ENCODE peak calls at places on chromosomes 3 and 15, in eight cellular contexts. W is stomach, P is A549, L is heart left ventricle, H is right atrium auricular region, D is lung, N is DND-41, Q is thoracic aorta. C is an unnamed sample.
A peak's percentile ranks its signal among the peaks of the same experiment; 100 is the strongest.

GRCh38 chr3:110027446-110027845 is 690.1 kb upstream of the DPPA4 start:
- DNase-seq in W (no peak), P (no peak), L (no peak), H (no peak), D (no peak), N (no peak), Q (no peak), C (no peak)

GRCh38 chr3:150370982-150371381 is 37.1 kb upstream of the TSC22D2 start:
- DNase-seq in W (no peak), P (no peak), L (no peak), H (no peak), D (no peak), N (no peak), Q (no peak), C (no peak)

GRCh38 chr3:42247576-42248027 is 18.4 kb downstream of the CCK start:
- DNase-seq in W (peak; percentile 64), P (peak; percentile 25), L (no peak), H (no peak), D (peak; percentile 59), N (peak; percentile 60), Q (no peak), C (no peak)

GRCh38 chr3:194575484-194576210 is 57.6 kb downstream of the TMEM44 start:
- DNase-seq in W (no peak), P (peak; percentile 35), L (peak; percentile 46), H (peak; percentile 86), D (no peak), N (no peak), Q (no peak), C (peak; percentile 81)

GRCh38 chr3:172604895-172605646 is 81.8 kb upstream of the TNFSF10 start:
- DNase-seq in W (no peak), P (no peak), L (no peak), H (no peak), D (no peak), N (no peak), Q (no peak), C (no peak)

GRCh38 chr3:136141891-136142290 is 54.2 kb downstream of the MSL2 start:
- DNase-seq in W (no peak), P (no peak), L (no peak), H (no peak), D (no peak), N (no peak), Q (no peak), C (no peak)

GRCh38 chr3:14322001-14322400 is 80.4 kb upstream of the SLC6A6 start:
- DNase-seq in W (no peak), P (no peak), L (no peak), H (no peak), D (no peak), N (no peak), Q (no peak), C (no peak)

GRCh38 chr3:190073264-190073663 is 47.4 kb downstream of the P3H2 start:
- DNase-seq in W (no peak), P (no peak), L (no peak), H (no peak), D (no peak), N (no peak), Q (no peak), C (no peak)

GRCh38 chr15:69075467-69075866 is 61.0 kb downstream of the NOX5 start:
- DNase-seq in W (no peak), P (no peak), L (no peak), H (no peak), D (no peak), N (no peak), Q (no peak), C (no peak)

GRCh38 chr3:129936757-129937156 is 37.8 kb upstream of the TRH start:
- DNase-seq in W (peak; percentile 41), P (no peak), L (no peak), H (peak; percentile 61), D (peak; percentile 55), N (peak; percentile 48), Q (no peak), C (no peak)

GRCh38 chr3:40386213-40386612 is 771 bp upstream of the ENTPD3 start:
- DNase-seq in W (no peak), P (no peak), L (no peak), H (no peak), D (no peak), N (no peak), Q (no peak), C (no peak)

GRCh38 chr3:147945968-147946519 is 536.9 kb downstream of the ZIC1 start:
- DNase-seq in W (no peak), P (peak; percentile 47), L (peak; percentile 54), H (peak; percentile 64), D (no peak), N (peak; percentile 24), Q (no peak), C (peak; percentile 48)

GRCh38 chr3:195768831-195769303 is 42.9 kb downstream of the MUC4 start:
- DNase-seq in W (no peak), P (no peak), L (no peak), H (no peak), D (no peak), N (no peak), Q (no peak), C (no peak)

GRCh38 chr15:97692317-97693015 is 268.0 kb upstream of the ARRDC4 start:
- DNase-seq in W (no peak), P (no peak), L (peak; percentile 42), H (no peak), D (no peak), N (no peak), Q (no peak), C (peak; percentile 13)

GRCh38 chr15:82571722-82572222 is 31.5 kb upstream of the RPS17 start:
- DNase-seq in W (peak; percentile 43), P (no peak), L (peak; percentile 73), H (peak; percentile 75), D (peak; percentile 73), N (no peak), Q (peak; percentile 11), C (peak; percentile 71)

GRCh38 chr3:11547498-11547897 is 96.2 kb downstream of the VGLL4 start:
- DNase-seq in W (no peak), P (no peak), L (no peak), H (no peak), D (no peak), N (no peak), Q (no peak), C (no peak)

GRCh38 chr3:11548721-11549131 is 95.0 kb downstream of the VGLL4 start:
- DNase-seq in W (peak; percentile 36), P (no peak), L (peak; percentile 52), H (no peak), D (no peak), N (no peak), Q (no peak), C (no peak)

GRCh38 chr3:11546657-11547302 is 96.9 kb downstream of the VGLL4 start:
- DNase-seq in W (no peak), P (no peak), L (no peak), H (no peak), D (no peak), N (no peak), Q (no peak), C (no peak)

GRCh38 chr3:11551019-11551418 is 92.7 kb downstream of the VGLL4 start:
- DNase-seq in W (no peak), P (no peak), L (no peak), H (no peak), D (no peak), N (no peak), Q (no peak), C (peak; percentile 82)

GRCh38 chr3:11549580-11550140 is 94.1 kb downstream of the VGLL4 start:
- DNase-seq in W (no peak), P (no peak), L (no peak), H (no peak), D (no peak), N (no peak), Q (no peak), C (no peak)
- H3K27ac ChIP-seq in W (no peak overlapping the region), P (no peak overlapping the region), L (no peak overlapping the region), H (no peak overlapping the region), D (no peak overlapping the region), N (no peak overlapping the region), Q (no peak overlapping the region), C (peak overlapping the region; percentile 37)

DNA sequence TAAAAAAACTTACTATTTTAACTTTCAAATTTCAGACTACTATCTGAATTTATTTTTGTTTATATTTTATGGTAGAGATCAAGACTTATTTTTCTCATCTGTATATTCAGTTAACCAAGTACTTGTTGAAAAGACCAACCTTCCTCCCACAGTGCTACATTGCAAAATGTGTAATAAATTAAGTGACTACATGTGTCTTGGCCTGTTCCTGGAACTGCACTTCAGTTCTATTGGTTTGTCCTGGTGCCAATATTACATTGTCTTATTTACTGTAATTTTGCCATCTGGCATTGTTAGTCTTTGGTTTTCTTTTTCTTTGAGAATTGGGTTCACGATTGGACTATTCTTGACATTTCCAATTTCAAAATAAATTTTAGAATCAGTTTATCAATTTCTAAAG is 138.4 kb upstream of the KCNMB2 start:
- DNase-seq in W (no peak), P (no peak), L (no peak), H (no peak), D (no peak), N (no peak), Q (no peak), C (no peak)
- H3K9me3 ChIP-seq in W (peaks cover 5% of the 10 kb centered on the region), P (no peaks in the 10 kb centered on the region), L (no peaks in the 10 kb centered on the region), H (peaks cover 6% of the 10 kb centered on the region), D (no peaks in the 10 kb centered on the region), N (no peaks in the 10 kb centered on the region), Q (peaks cover 2% of the 10 kb centered on the region), C (no peaks in the 10 kb centered on the region)

GRCh38 chr3:112377418-112378071 is 44.6 kb downstream of the CD200 start:
- DNase-seq in W (no peak), P (no peak), L (no peak), H (no peak), D (no peak), N (no peak), Q (no peak), C (peak; percentile 44)

GRCh38 chr3:112378989-112379692 is 46.2 kb downstream of the CD200 start:
- DNase-seq in W (no peak), P (no peak), L (no peak), H (no peak), D (peak; percentile 65), N (no peak), Q (no peak), C (no peak)

GRCh38 chr3:112376413-112376812 is 43.5 kb downstream of the CD200 start:
- DNase-seq in W (no peak), P (no peak), L (no peak), H (no peak), D (no peak), N (no peak), Q (no peak), C (no peak)

GRCh38 chr3:112375117-112375516 is 42.2 kb downstream of the CD200 start:
- DNase-seq in W (no peak), P (no peak), L (no peak), H (no peak), D (no peak), N (no peak), Q (no peak), C (no peak)

DNA sequence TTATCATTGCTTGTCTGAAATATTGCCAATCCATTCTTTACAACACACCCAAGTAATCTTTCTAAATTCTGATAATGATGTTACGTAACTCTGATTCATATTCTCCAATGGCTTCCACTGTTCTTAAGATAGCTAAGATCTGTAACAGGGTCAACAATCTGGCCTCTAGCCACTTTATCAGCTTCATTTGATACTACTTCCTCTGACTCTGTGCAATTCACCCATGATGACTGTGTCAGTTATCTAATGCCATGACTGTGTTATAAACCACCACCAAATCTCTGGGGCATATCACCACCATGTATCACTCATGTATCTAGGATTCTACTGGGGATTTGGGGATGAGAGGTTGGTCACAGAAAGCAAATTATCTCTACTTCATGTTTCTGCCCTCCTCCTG is 44.0 kb downstream of the CD200 start:
- DNase-seq in W (no peak), P (no peak), L (no peak), H (no peak), D (no peak), N (no peak), Q (no peak), C (no peak)
- H3K4me1 ChIP-seq in W (peaks cover 36% of the 10 kb centered on the region), P (no peaks in the 10 kb centered on the region), L (peaks cover 34% of the 10 kb centered on the region), H (no peaks in the 10 kb centered on the region), D (peaks cover 9% of the 10 kb centered on the region), N (no peaks in the 10 kb centered on the region), Q (peaks cover 66% of the 10 kb centered on the region), C (peaks cover 12% of the 10 kb centered on the region)

GRCh38 chr3:186477033-186477432 is 67.1 kb downstream of the CRYGS start:
- DNase-seq in W (no peak), P (no peak), L (no peak), H (no peak), D (no peak), N (no peak), Q (no peak), C (no peak)
- H3K27ac ChIP-seq in W (no peak overlapping the region), P (no peak overlapping the region), L (no peak overlapping the region), H (no peak overlapping the region), D (no peak overlapping the region), N (no peak overlapping the region), Q (no peak overlapping the region), C (no peak overlapping the region)